ENCODE peak calls at places on chromosome 17, in six cellular contexts. K, Z, E, G, L and P are unnamed samples.
A peak's percentile ranks its signal among the peaks of the same experiment; 100 is the strongest.

GRCh38 chr17:27523712-27524111 is 67.5 kb downstream of the KSR1 start:
- DNase-seq in K (no peak), Z (no peak), E (no peak), G (no peak), L (no peak), P (no peak)

GRCh38 chr17:72004011-72004427 is 116.8 kb upstream of the SOX9 start:
- DNase-seq in K (no peak), Z (no peak), E (no peak), G (no peak), L (no peak), P (no peak)

GRCh38 chr17:77450742-77451270 is 310.0 kb downstream of the SEC14L1 start:
- DNase-seq in K (no peak), Z (no peak), E (no peak), G (no peak), L (no peak), P (no peak)

GRCh38 chr17:33140413-33141099 is 148.9 kb downstream of the SPACA3 start:
- DNase-seq in K (no peak), Z (no peak), E (no peak), G (no peak), L (no peak), P (no peak)

GRCh38 chr17:44069974-44070454 is 521 bp upstream of the G6PC3 start:
- DNase-seq in K (no peak), Z (no peak), E (no peak), G (no peak), L (no peak), P (no peak)

GRCh38 chr17:27893834-27894503 is 804 bp upstream of the LYRM9 start:
- DNase-seq in K (no peak), Z (no peak), E (no peak), G (no peak), L (peak; percentile 59), P (no peak)

GRCh38 chr17:4743216-4743615 is 3.5 kb upstream of the CXCL16 start:
- DNase-seq in K (no peak), Z (no peak), E (no peak), G (no peak), L (no peak), P (no peak)

GRCh38 chr17:79231766-79232287 is 157.2 kb downstream of the ENGASE start:
- DNase-seq in K (no peak), Z (no peak), E (no peak), G (no peak), L (no peak), P (no peak)

GRCh38 chr17:62892870-62893338 is 73.1 kb upstream of the TANC2 start:
- DNase-seq in K (no peak), Z (no peak), E (no peak), G (peak; percentile 40), L (no peak), P (peak; percentile 70)

GRCh38 chr17:50934672-50935200 is 68.6 kb upstream of the TOB1 start:
- DNase-seq in K (no peak), Z (no peak), E (no peak), G (no peak), L (no peak), P (no peak)

GRCh38 chr17:56176101-56176500 is 22.8 kb downstream of the ANKFN1 start:
- DNase-seq in K (no peak), Z (no peak), E (no peak), G (no peak), L (no peak), P (no peak)

GRCh38 chr17:50148226-50149098 is 2.0 kb downstream of the PPP1R9B start:
- DNase-seq in K (peak; percentile 50), Z (no peak), E (peak; percentile 80), G (peak; percentile 62), L (peak; percentile 93), P (no peak)

GRCh38 chr17:45809484-45809883 is 25.4 kb downstream of the CRHR1 start:
- DNase-seq in K (no peak), Z (no peak), E (no peak), G (no peak), L (no peak), P (no peak)

GRCh38 chr17:51921500-51921899 is 237.0 kb downstream of the CA10 start:
- DNase-seq in K (no peak), Z (no peak), E (no peak), G (no peak), L (no peak), P (no peak)

GRCh38 chr17:7217113-7217987 is 2.3 kb downstream of the DLG4 start:
- DNase-seq in K (peak; percentile 84), Z (no peak), E (peak; percentile 40), G (peak; percentile 54), L (no peak), P (peak; percentile 67)

GRCh38 chr17:81335388-81336157 is 40.5 kb upstream of the SLC38A10 start:
- DNase-seq in K (no peak), Z (no peak), E (no peak), G (no peak), L (no peak), P (no peak)

GRCh38 chr17:37643829-37644228 is 583 bp upstream of the DDX52 start:
- DNase-seq in K (no peak), Z (no peak), E (no peak), G (peak; percentile 58), L (no peak), P (no peak)

GRCh38 chr17:29571486-29571882 is 3.0 kb downstream of the TP53I13 start:
- DNase-seq in K (no peak), Z (no peak), E (no peak), G (peak; percentile 21), L (peak; percentile 76), P (no peak)

GRCh38 chr17:17495448-17496188 is 577 bp downstream of the RASD1 start:
- DNase-seq in K (peak; percentile 48), Z (no peak), E (peak; percentile 32), G (no peak), L (peak; percentile 86), P (no peak)

GRCh38 chr17:5237541-5238016 is 2.9 kb upstream of the SCIMP start:
- DNase-seq in K (no peak), Z (peak; percentile 46), E (peak; percentile 50), G (peak; percentile 61), L (peak; percentile 89), P (peak; percentile 81)

GRCh38 chr17:82020874-82021727 is 1.6 kb downstream of the CENPX start:
- DNase-seq in K (peak; percentile 72), Z (no peak), E (peak; percentile 83), G (peak; percentile 81), L (peak; percentile 93), P (peak; percentile 79)

GRCh38 chr17:40099627-40100418 is 566 bp downstream of the NR1D1 start:
- DNase-seq in K (no peak), Z (no peak), E (no peak), G (no peak), L (no peak), P (no peak)
- TF ChIP-seq POLR2A in K (no peak), Z (no peak), E (no peak), G (no peak), L (no peak), P (no peak)

GRCh38 chr17:43006639-43007551 is at the start of gene IFI35:
- DNase-seq in K (peak; percentile 88), Z (no peak), E (peak; percentile 92), G (peak; percentile 90), L (peak; percentile 98), P (no peak)

GRCh38 chr17:43013296-43013695 is 6.7 kb downstream of the IFI35 start:
- DNase-seq in K (no peak), Z (no peak), E (no peak), G (no peak), L (no peak), P (no peak)

GRCh38 chr17:43014020-43014615 is 7.5 kb downstream of the IFI35 start:
- DNase-seq in K (no peak), Z (no peak), E (no peak), G (no peak), L (no peak), P (no peak)

GRCh38 chr17:43011728-43012472 is 5.3 kb downstream of the IFI35 start:
- DNase-seq in K (no peak), Z (no peak), E (no peak), G (no peak), L (no peak), P (no peak)

GRCh38 chr17:43010667-43011308 is 4.2 kb downstream of the IFI35 start:
- DNase-seq in K (no peak), Z (no peak), E (no peak), G (no peak), L (no peak), P (no peak)
- TF ChIP-seq POLR2A in K (no peak), Z (no peak), E (no peak), G (no peak), L (no peak), P (no peak)

DNA sequence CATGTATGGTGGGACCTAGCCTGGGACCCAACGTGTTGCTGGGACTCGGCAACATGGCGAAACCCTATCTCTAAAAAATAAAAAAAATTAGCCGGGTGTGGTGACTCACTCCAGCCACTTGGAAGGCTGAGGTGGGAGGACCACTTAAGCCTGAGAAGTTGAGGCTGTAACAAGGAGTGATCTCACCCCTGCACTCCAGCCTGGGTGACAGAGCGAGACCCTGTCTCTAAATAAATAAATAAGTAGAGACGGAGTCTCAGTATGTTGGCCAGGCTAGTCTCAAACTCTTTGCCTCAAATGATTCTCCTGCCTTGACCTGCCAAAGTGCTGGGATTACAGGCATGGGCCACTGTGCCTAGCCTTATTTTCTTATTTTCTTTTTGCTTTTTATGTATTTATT is 10.1 kb upstream of the CNP start:
- DNase-seq in K (no peak), Z (no peak), E (no peak), G (no peak), L (no peak), P (no peak)
- TF ChIP-seq POLR2A in K (no peak), Z (no peak), E (no peak), G (no peak), L (no peak), P (no peak)

DNA sequence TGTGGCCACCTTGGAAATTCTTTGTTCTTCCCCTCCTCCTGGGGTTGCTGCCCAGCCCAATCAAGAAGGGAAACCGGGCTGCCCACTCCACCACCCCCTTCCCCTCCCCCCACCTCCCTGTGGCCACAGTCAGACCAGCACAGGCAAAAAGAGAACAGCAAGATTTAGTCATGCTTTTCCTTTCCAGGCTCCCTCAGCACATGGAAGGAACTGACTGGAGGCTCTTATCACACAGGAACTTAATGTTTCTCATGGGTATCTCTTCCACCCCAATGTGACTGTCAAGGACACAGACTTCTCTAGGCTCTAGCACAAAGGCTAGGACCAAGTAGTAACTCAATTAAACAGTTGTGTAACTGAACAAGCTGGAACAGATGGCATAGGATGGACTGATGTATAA is 3.0 kb upstream of the CCL1 start:
- DNase-seq in K (no peak), Z (no peak), E (no peak), G (no peak), L (no peak), P (no peak)
- TF ChIP-seq POLR2A in K (no peak), Z (no peak), E (no peak), G (no peak), L (no peak), P (no peak)

GRCh38 chr17:67750067-67750466 is 32.3 kb downstream of the NOL11 start:
- DNase-seq in K (no peak), Z (no peak), E (no peak), G (no peak), L (peak; percentile 39), P (no peak)

GRCh38 chr17:67742025-67742424 is 24.3 kb downstream of the NOL11 start:
- DNase-seq in K (no peak), Z (no peak), E (no peak), G (no peak), L (no peak), P (no peak)

GRCh38 chr17:67751101-67752074 is 33.7 kb downstream of the NOL11 start:
- DNase-seq in K (no peak), Z (no peak), E (peak; percentile 61), G (no peak), L (peak; percentile 67), P (no peak)

GRCh38 chr17:67746704-67747571 is 29.2 kb downstream of the NOL11 start:
- DNase-seq in K (no peak), Z (no peak), E (no peak), G (no peak), L (peak; percentile 26), P (no peak)
- TF ChIP-seq POLR2A in K (no peak), Z (no peak), E (no peak), G (no peak), L (no peak), P (no peak)